ENCODE peak calls at places on chromosome 13, in eight cellular contexts. V is erythroblast, T is prostate gland, N is IMR-90, Z is esophagus squamous epithelium, G is heart left ventricle, P is right lobe of liver, D is GM12892. K is an unnamed sample.

GRCh38 chr13:109874921-109875454 is 88.6 kb upstream of the IRS2 start:
- DNase-seq in V (no peak), T (no peak), N (peak), Z (no peak), G (no peak), P (no peak), D (no peak), K (no peak)

GRCh38 chr13:54415753-54416366 is 1387.2 kb downstream of the OLFM4 start:
- DNase-seq in V (no peak), T (no peak), N (no peak), Z (no peak), G (no peak), P (no peak), D (no peak), K (no peak)

GRCh38 chr13:113907637-113908617 is 44.1 kb upstream of the GAS6 start:
- DNase-seq in V (no peak), T (no peak), N (peak), Z (no peak), G (no peak), P (no peak), D (no peak), K (no peak)

GRCh38 chr13:25292301-25292700 is 5.0 kb upstream of the MTMR6 start:
- DNase-seq in V (peak), T (no peak), N (peak), Z (no peak), G (no peak), P (no peak), D (no peak), K (no peak)

GRCh38 chr13:76813874-76814273 is 72.3 kb downstream of the KCTD12 start:
- DNase-seq in V (peak), T (no peak), N (no peak), Z (no peak), G (no peak), P (no peak), D (no peak), K (no peak)

GRCh38 chr13:34901577-34901976 is 40.5 kb upstream of the NBEA start:
- DNase-seq in V (no peak), T (no peak), N (no peak), Z (no peak), G (no peak), P (no peak), D (no peak), K (no peak)

GRCh38 chr13:51262501-51263211 is 40.5 kb downstream of the FAM124A start:
- DNase-seq in V (no peak), T (no peak), N (no peak), Z (no peak), G (no peak), P (no peak), D (no peak), K (no peak)

GRCh38 chr13:31627097-31627496 is 112.2 kb upstream of the RXFP2 start:
- DNase-seq in V (no peak), T (no peak), N (peak), Z (no peak), G (no peak), P (no peak), D (no peak), K (no peak)

GRCh38 chr13:51806571-51806970 is 2.6 kb upstream of the DHRS12 start:
- DNase-seq in V (peak), T (no peak), N (peak), Z (no peak), G (no peak), P (no peak), D (no peak), K (no peak)

GRCh38 chr13:102977471-102977870 is 88.7 kb downstream of the SLC10A2 start:
- DNase-seq in V (no peak), T (no peak), N (no peak), Z (no peak), G (no peak), P (no peak), D (no peak), K (no peak)

GRCh38 chr13:110309159-110309476 is 2.0 kb downstream of the COL4A2 start:
- DNase-seq in V (no peak), T (no peak), N (no peak), Z (no peak), G (no peak), P (no peak), D (no peak), K (no peak)

GRCh38 chr13:101455863-101456262 is 3.4 kb downstream of the ITGBL1 start:
- DNase-seq in V (no peak), T (no peak), N (peak), Z (no peak), G (no peak), P (no peak), D (no peak), K (no peak)

GRCh38 chr13:39415003-39415402 is 188.0 kb downstream of the LHFPL6 start:
- DNase-seq in V (no peak), T (no peak), N (no peak), Z (no peak), G (peak), P (no peak), D (no peak), K (no peak)

GRCh38 chr13:76600086-76600485 is 286.1 kb downstream of the KCTD12 start:
- DNase-seq in V (peak), T (no peak), N (no peak), Z (no peak), G (no peak), P (no peak), D (no peak), K (no peak)

GRCh38 chr13:23513460-23513859 is 56.8 kb upstream of the TNFRSF19 start:
- DNase-seq in V (no peak), T (no peak), N (no peak), Z (no peak), G (no peak), P (no peak), D (no peak), K (no peak)

GRCh38 chr13:78022164-78022877 is 103.7 kb upstream of the EDNRB start:
- DNase-seq in V (no peak), T (no peak), N (peak), Z (no peak), G (peak), P (no peak), D (peak), K (peak)

GRCh38 chr13:74687452-74688180 is 553.4 kb upstream of the KLF12 start:
- DNase-seq in V (no peak), T (no peak), N (no peak), Z (no peak), G (peak), P (no peak), D (no peak), K (no peak)

GRCh38 chr13:41782086-41782485 is 178.8 kb downstream of the VWA8 start:
- DNase-seq in V (no peak), T (no peak), N (no peak), Z (no peak), G (no peak), P (no peak), D (no peak), K (no peak)

GRCh38 chr13:110106726-110107125 is 200.2 kb downstream of the COL4A1 start:
- DNase-seq in V (no peak), T (no peak), N (no peak), Z (no peak), G (peak), P (peak), D (no peak), K (no peak)

GRCh38 chr13:36298535-36299068 is 988 bp upstream of the CCDC169 start:
- DNase-seq in V (no peak), T (no peak), N (no peak), Z (no peak), G (no peak), P (no peak), D (no peak), K (no peak)

GRCh38 chr13:36297259-36297599 is 385 bp downstream of the CCDC169 start:
- DNase-seq in V (no peak), T (peak), N (peak), Z (no peak), G (no peak), P (no peak), D (no peak), K (no peak)

GRCh38 chr13:36293497-36293896 is 4.1 kb downstream of the CCDC169 start:
- DNase-seq in V (no peak), T (no peak), N (no peak), Z (no peak), G (no peak), P (no peak), D (no peak), K (no peak)

GRCh38 chr13:36294061-36294460 is 3.6 kb downstream of the CCDC169 start:
- DNase-seq in V (peak), T (peak), N (no peak), Z (no peak), G (no peak), P (no peak), D (no peak), K (no peak)

DNA sequence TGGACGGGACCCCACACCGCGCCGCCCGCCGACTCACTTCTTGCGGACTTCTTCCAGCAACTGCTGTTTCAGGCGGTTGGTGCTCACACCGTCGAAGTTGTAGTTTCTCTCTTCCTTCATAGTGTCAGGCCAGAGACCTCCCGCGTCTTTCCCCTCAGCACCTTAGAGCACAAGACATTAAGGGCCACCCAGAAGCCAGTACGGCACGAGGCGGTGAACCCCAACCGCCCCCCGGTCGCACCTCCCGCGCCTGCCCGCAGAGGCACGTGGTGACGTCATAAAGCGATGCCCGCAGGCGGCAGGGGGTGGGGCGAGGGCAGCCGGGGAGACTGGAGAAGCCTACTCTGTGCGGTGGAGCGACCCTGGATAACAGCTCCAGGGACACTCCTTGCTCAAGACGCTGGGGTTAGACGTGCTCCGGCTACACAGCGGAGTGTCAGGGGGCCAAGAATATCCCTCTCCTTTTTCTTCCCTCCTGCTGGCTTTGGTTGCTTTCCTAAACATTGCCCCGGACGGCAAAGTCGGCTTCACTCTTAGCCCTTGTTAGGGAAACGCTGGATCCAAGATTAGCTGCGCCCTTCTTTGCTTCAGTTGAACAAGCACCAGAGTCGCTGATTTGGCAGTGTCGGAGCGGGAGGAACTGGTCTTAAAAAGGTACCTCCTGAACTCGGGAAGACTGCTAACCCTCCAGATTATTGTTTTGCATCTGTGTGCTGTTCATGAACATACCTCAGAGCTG is at the start of gene CCDC169:
- DNase-seq in V (peak), T (peak), N (peak), Z (peak), G (peak), P (peak), D (peak), K (no peak)
- TF ChIP-seq POLR2A in V (peak), T (peak), N (no peak), Z (no peak), G (no peak), P (no peak), D (no peak), K (no peak)

GRCh38 chr13:99722931-99723330 is 221.7 kb downstream of the TM9SF2 start:
- DNase-seq in V (no peak), T (no peak), N (no peak), Z (no peak), G (no peak), P (no peak), D (no peak), K (no peak)
- TF ChIP-seq POLR2A in V (no peak), T (no peak), N (no peak), Z (no peak), G (no peak), P (no peak), D (no peak), K (no peak)

GRCh38 chr13:99911069-99911964 is 60.2 kb downstream of the ZIC5 start:
- DNase-seq in V (no peak), T (peak), N (no peak), Z (no peak), G (no peak), P (no peak), D (no peak), K (no peak)

GRCh38 chr13:99909097-99909835 is 62.3 kb downstream of the ZIC5 start:
- DNase-seq in V (no peak), T (no peak), N (no peak), Z (no peak), G (no peak), P (no peak), D (no peak), K (no peak)

GRCh38 chr13:99909836-99910619 is 61.5 kb downstream of the ZIC5 start:
- DNase-seq in V (peak), T (no peak), N (no peak), Z (no peak), G (no peak), P (peak), D (no peak), K (no peak)

GRCh38 chr13:99908129-99908805 is 63.3 kb downstream of the ZIC5 start:
- DNase-seq in V (no peak), T (no peak), N (no peak), Z (no peak), G (no peak), P (peak), D (no peak), K (no peak)

DNA sequence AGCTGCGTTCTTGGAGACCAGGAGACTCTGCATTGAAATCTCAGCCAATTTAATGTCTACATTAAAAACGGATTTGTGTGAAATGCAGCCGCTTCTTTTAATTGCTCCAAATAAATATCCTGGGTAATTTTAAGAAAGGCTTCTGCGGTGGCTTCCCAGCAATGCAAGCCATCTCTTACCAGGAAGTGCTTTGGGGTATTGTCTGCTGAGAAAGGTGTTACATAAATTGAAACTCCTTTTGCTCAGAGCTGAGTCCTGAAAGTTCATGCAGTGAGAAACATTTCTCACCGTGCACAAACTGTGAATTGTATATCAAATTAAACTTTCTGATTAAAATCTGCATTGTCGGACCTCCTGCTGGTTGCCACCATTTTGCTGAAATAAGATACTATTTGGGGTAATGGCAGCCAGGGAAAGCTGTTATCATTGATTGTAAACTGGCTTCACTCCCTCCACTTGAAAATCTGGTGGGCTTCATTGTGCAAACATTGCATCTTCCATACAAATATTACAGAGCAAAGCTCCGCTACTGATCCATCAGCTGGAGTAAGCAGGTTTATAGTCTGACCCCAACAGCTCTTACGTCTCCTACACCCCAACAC is 59.5 kb downstream of the ZIC5 start:
- DNase-seq in V (no peak), T (no peak), N (no peak), Z (no peak), G (no peak), P (no peak), D (no peak), K (no peak)
- TF ChIP-seq POLR2A in V (no peak), T (no peak), N (no peak), Z (no peak), G (no peak), P (no peak), D (no peak), K (no peak)

GRCh38 chr13:62162860-62163259 is 747.2 kb upstream of the PCDH20 start:
- DNase-seq in V (no peak), T (no peak), N (no peak), Z (no peak), G (no peak), P (no peak), D (no peak), K (no peak)

GRCh38 chr13:62158520-62158919 is 742.9 kb upstream of the PCDH20 start:
- DNase-seq in V (no peak), T (no peak), N (no peak), Z (no peak), G (no peak), P (no peak), D (no peak), K (no peak)
- TF ChIP-seq POLR2A in V (no peak), T (no peak), N (no peak), Z (no peak), G (no peak), P (no peak), D (no peak), K (no peak)

GRCh38 chr13:45341799-45342584 is 1.0 kb upstream of the TPT1 start:
- DNase-seq in V (peak), T (peak), N (no peak), Z (no peak), G (no peak), P (no peak), D (no peak), K (no peak)

GRCh38 chr13:45341034-45341798 is at the start of gene TPT1:
- DNase-seq in V (peak), T (peak), N (peak), Z (peak), G (peak), P (peak), D (peak), K (peak)

GRCh38 chr13:45339399-45339798 is 1.6 kb downstream of the TPT1 start:
- DNase-seq in V (no peak), T (no peak), N (no peak), Z (no peak), G (no peak), P (no peak), D (no peak), K (no peak)

GRCh38 chr13:45339867-45340266 is 1.1 kb downstream of the TPT1 start:
- DNase-seq in V (peak), T (no peak), N (no peak), Z (no peak), G (no peak), P (no peak), D (no peak), K (no peak)

GRCh38 chr13:45340422-45341033 is 455 bp downstream of the TPT1 start:
- DNase-seq in V (peak), T (peak), N (peak), Z (peak), G (peak), P (peak), D (peak), K (peak)
- TF ChIP-seq POLR2A in V (no peak), T (peak), N (peak), Z (peak), G (no peak), P (no peak), D (no peak), K (no peak)

GRCh38 chr13:97975280-97975850 is 21.9 kb downstream of the IPO5 start:
- DNase-seq in V (no peak), T (no peak), N (no peak), Z (no peak), G (no peak), P (no peak), D (no peak), K (no peak)

GRCh38 chr13:97977376-97977705 is 23.9 kb downstream of the IPO5 start:
- DNase-seq in V (no peak), T (no peak), N (no peak), Z (no peak), G (no peak), P (no peak), D (no peak), K (no peak)

GRCh38 chr13:97974773-97975172 is 21.3 kb downstream of the IPO5 start:
- DNase-seq in V (no peak), T (no peak), N (no peak), Z (no peak), G (no peak), P (no peak), D (no peak), K (no peak)

GRCh38 chr13:97976551-97977375 is 23.3 kb downstream of the IPO5 start:
- DNase-seq in V (peak), T (no peak), N (no peak), Z (no peak), G (peak), P (peak), D (peak), K (peak)

GRCh38 chr13:97975851-97976550 is 22.5 kb downstream of the IPO5 start:
- DNase-seq in V (peak), T (peak), N (peak), Z (peak), G (peak), P (peak), D (peak), K (peak)
- TF ChIP-seq POLR2A in V (peak), T (peak), N (peak), Z (no peak), G (peak), P (peak), D (peak), K (peak)